ENCODE peak calls at places on chromosome 1, in five cellular contexts. E is SHP77; S is Caco-2; U is SK-MEL-5; R is T-helper 2 cell treated with Interferon-gamma antibody and Interleukin-4, amounts not matched to agents 5 μg/mL and 100 μg/mL, for 36 hours. L is an unnamed sample.

GRCh38 chr1:77776007-77776725 is 3.3 kb upstream of the MIGA1 start:
- DNase-seq in E (no peak), S (peak), U (no peak), R (no peak), L (no peak)

GRCh38 chr1:11523746-11524464 is 45.0 kb downstream of the DISP3 start:
- DNase-seq in E (no peak), S (no peak), U (no peak), R (no peak), L (no peak)

GRCh38 chr1:218817747-218818146 is 355.9 kb upstream of the LYPLAL1 start:
- DNase-seq in E (no peak), S (no peak), U (peak), R (no peak), L (no peak)

GRCh38 chr1:184285401-184286087 is 101.3 kb upstream of the C1orf21 start:
- DNase-seq in E (no peak), S (no peak), U (no peak), R (no peak), L (no peak)

GRCh38 chr1:60078182-60078581 is 4.6 kb upstream of the C1orf87 start:
- DNase-seq in E (no peak), S (no peak), U (no peak), R (no peak), L (peak)

GRCh38 chr1:171292799-171293198 is 21.2 kb upstream of the FMO4 start:
- DNase-seq in E (no peak), S (no peak), U (no peak), R (no peak), L (peak)

GRCh38 chr1:165904948-165905347 is 77.5 kb downstream of the UCK2 start:
- DNase-seq in E (no peak), S (no peak), U (no peak), R (no peak), L (no peak)

GRCh38 chr1:216815239-216815955 is 92.2 kb upstream of the ESRRG start:
- DNase-seq in E (peak), S (no peak), U (peak), R (no peak), L (peak)

GRCh38 chr1:116334868-116335649 is 38.0 kb upstream of the ATP1A1 start:
- DNase-seq in E (no peak), S (no peak), U (no peak), R (no peak), L (no peak)

GRCh38 chr1:21623411-21623961 is 45.7 kb downstream of the RAP1GAP start:
- DNase-seq in E (peak), S (peak), U (peak), R (no peak), L (no peak)

GRCh38 chr1:64887689-64888217 is 78.6 kb downstream of the JAK1 start:
- DNase-seq in E (no peak), S (no peak), U (no peak), R (no peak), L (no peak)

L was measured in astrocyte of the spinal cord.